ENCODE peak calls at places on chromosomes 4 and X, in six cellular contexts. Y, J, P, Z, V and F are unnamed samples.

GRCh38 chr4:107619065-107619464 is 101.0 kb downstream of the PAPSS1 start:
- DNase-seq in Y (no peak), J (no peak), P (no peak), Z (peak; percentile 10), V (peak; percentile 86), F (peak; percentile 85)

GRCh38 chr4:45662996-45663395 is 460.9 kb downstream of the GABRG1 start:
- DNase-seq in Y (peak; percentile 37), J (peak; percentile 48), P (peak; percentile 86), Z (no peak), V (no peak), F (no peak)

GRCh38 chrX:70921709-70922352 is 9.1 kb downstream of the SLC7A3 start:
- DNase-seq in Y (no peak), J (no peak), P (no peak), Z (no peak), V (no peak), F (no peak)

GRCh38 chrX:13658602-13659001 is 5.7 kb downstream of the TCEANC start:
- DNase-seq in Y (peak; percentile 59), J (peak; percentile 50), P (peak; percentile 69), Z (no peak), V (no peak), F (no peak)

GRCh38 chr4:8255698-8256441 is 13.7 kb upstream of the HTRA3 start:
- DNase-seq in Y (peak; percentile 39), J (no peak), P (no peak), Z (no peak), V (no peak), F (peak; percentile 59)

GRCh38 chrX:149877636-149878035 is 3.3 kb upstream of the MAGEA8 start:
- DNase-seq in Y (peak; percentile 65), J (peak; percentile 65), P (no peak), Z (no peak), V (no peak), F (peak; percentile 1)

GRCh38 chr4:25367004-25367621 is 9.9 kb upstream of the ANAPC4 start:
- DNase-seq in Y (peak; percentile 63), J (peak; percentile 44), P (peak; percentile 60), Z (peak; percentile 16), V (no peak), F (no peak)

GRCh38 chr4:120156115-120156718 is 89.6 kb upstream of the MAD2L1 start:
- DNase-seq in Y (peak; percentile 86), J (peak; percentile 83), P (peak; percentile 71), Z (peak; percentile 49), V (peak; percentile 15), F (peak; percentile 51)

GRCh38 chr4:89586864-89587263 is 250.1 kb downstream of the SNCA start:
- DNase-seq in Y (peak; percentile 36), J (peak; percentile 39), P (no peak), Z (no peak), V (no peak), F (no peak)

GRCh38 chr4:171891038-171891437 is 77.8 kb downstream of the GALNTL6 start:
- DNase-seq in Y (no peak), J (no peak), P (no peak), Z (no peak), V (no peak), F (no peak)

GRCh38 chr4:136281889-136282288 is 1250.4 kb downstream of the PCDH18 start:
- DNase-seq in Y (no peak), J (no peak), P (no peak), Z (no peak), V (no peak), F (no peak)

GRCh38 chr4:136281307-136281706 is 1251.0 kb downstream of the PCDH18 start:
- DNase-seq in Y (no peak), J (no peak), P (no peak), Z (no peak), V (no peak), F (no peak)

GRCh38 chr4:136277741-136278140 is 1254.6 kb downstream of the PCDH18 start:
- DNase-seq in Y (no peak), J (no peak), P (no peak), Z (no peak), V (no peak), F (no peak)
- H3K4me3 ChIP-seq in Y (no peak overlapping the region), J (no peak overlapping the region), P (no peak overlapping the region), Z (no peak overlapping the region), V (no peak overlapping the region), F (no peak overlapping the region)

DNA sequence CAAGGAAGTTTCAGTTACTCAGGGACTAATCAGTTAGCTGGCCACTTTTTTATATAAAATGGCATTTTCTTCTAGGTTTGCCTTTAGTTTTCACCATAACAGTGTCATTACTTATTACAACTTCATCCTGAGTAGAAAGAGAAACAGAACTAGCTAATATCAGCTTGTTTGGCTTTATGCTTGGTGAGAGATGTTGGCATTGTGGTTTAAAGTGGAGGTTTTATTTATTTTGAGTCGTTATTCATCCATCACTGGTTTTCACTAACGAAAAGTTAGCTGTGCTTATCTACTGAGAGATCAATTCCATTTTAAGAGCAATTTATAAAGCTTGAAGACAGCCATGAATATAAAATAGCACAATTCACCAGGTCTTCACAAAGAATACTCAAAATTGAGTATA is 714.5 kb downstream of the GRID2 start:
- DNase-seq in Y (no peak), J (no peak), P (no peak), Z (no peak), V (no peak), F (no peak)
- H3K4me3 ChIP-seq in Y (no peak overlapping the region), J (no peak overlapping the region), P (no peak overlapping the region), Z (no peak overlapping the region), V (no peak overlapping the region), F (no peak overlapping the region)

GRCh38 chr4:41880022-41880837 is 55.0 kb upstream of the TMEM33 start:
- DNase-seq in Y (no peak), J (no peak), P (no peak), Z (no peak), V (no peak), F (no peak)

GRCh38 chr4:41881931-41882621 is 53.2 kb upstream of the TMEM33 start:
- DNase-seq in Y (no peak), J (no peak), P (no peak), Z (no peak), V (no peak), F (no peak)

GRCh38 chr4:41879552-41879951 is 55.7 kb upstream of the TMEM33 start:
- DNase-seq in Y (no peak), J (no peak), P (no peak), Z (no peak), V (no peak), F (no peak)

GRCh38 chr4:41882622-41883347 is 52.4 kb upstream of the TMEM33 start:
- DNase-seq in Y (peak; percentile 51), J (peak; percentile 12), P (peak; percentile 56), Z (no peak), V (no peak), F (no peak)

GRCh38 chr4:41880840-41881831 is 54.1 kb upstream of the TMEM33 start:
- DNase-seq in Y (no peak), J (no peak), P (no peak), Z (no peak), V (no peak), F (no peak)
- H3K4me3 ChIP-seq in Y (peak overlapping the region; percentile 4), J (no peak overlapping the region), P (peak overlapping the region; percentile 18), Z (peak overlapping the region; percentile 12), V (peak overlapping the region; percentile 16), F (peak overlapping the region; percentile 26)

GRCh38 chrX:109760241-109760921 is 27.3 kb upstream of the ACSL4 start:
- DNase-seq in Y (no peak), J (no peak), P (peak; percentile 11), Z (no peak), V (no peak), F (peak; percentile 34)

DNA sequence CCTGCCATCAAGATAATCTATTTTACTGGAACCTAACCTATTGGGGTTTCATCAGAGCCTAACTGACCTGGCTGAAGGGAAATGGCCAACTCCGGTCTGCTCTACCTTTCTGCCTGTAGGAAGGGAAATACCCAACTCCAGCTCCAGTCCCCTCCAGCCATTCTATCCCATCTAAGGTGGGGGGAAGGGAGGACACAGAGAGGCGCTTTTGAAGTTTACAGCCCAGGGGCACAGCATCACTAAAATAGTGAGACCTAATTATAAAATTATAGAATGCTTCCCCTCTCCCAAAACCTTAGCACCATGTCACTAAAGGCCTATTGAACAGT is 27.8 kb upstream of the ACSL4 start:
- DNase-seq in Y (no peak), J (no peak), P (peak; percentile 7), Z (no peak), V (no peak), F (no peak)
- H3K4me3 ChIP-seq in Y (no peak overlapping the region), J (no peak overlapping the region), P (no peak overlapping the region), Z (no peak overlapping the region), V (no peak overlapping the region), F (no peak overlapping the region)

GRCh38 chr4:2535386-2536192 is 858 bp upstream of the FAM193A start:
- DNase-seq in Y (peak; percentile 30), J (no peak), P (peak; percentile 53), Z (no peak), V (no peak), F (no peak)
- H3K4me3 ChIP-seq in Y (peak overlapping the region; percentile 62), J (peak overlapping the region; percentile 78), P (peak overlapping the region; percentile 60), Z (peak overlapping the region; percentile 70), V (peak overlapping the region; percentile 62), F (peak overlapping the region; percentile 69)